ENCODE peak calls at places on chromosomes 6 and 20, in seven cellular contexts. B is CD8-positive, alpha-beta T cell; Q is thyroid gland; E is heart left ventricle; Y is upper lobe of right lung; Z is iPS DF 6.9; N is breast epithelium. R is an unnamed sample.

GRCh38 chr20:34311118-34312023 is 8.2 kb upstream of the AHCY start:
- DNase-seq in Z (no peak), N (no peak), Y (no peak), Q (no peak), B (no peak), E (peak; percentile 35), R (no peak)

GRCh38 chr20:50296450-50297375 is 106.1 kb downstream of the CEBPB start:
- DNase-seq in B (no peak), Z (no peak), N (no peak), E (peak; percentile 11), Y (no peak), Q (no peak), R (no peak)

GRCh38 chr6:156359912-156360311 is 417.3 kb upstream of the ARID1B start:
- DNase-seq in B (no peak), Z (peak; percentile 47), E (no peak), Q (no peak), N (no peak), Y (no peak), R (no peak)

GRCh38 chr20:35232575-35232974 is 6.1 kb downstream of the MMP24 start:
- DNase-seq in Q (no peak), Z (no peak), B (no peak), E (no peak), N (no peak), Y (no peak), R (no peak)

GRCh38 chr20:62952373-62953166 is at the start of gene SLC17A9:
- DNase-seq in Y (peak; percentile 93), Z (no peak), N (no peak), Q (peak; percentile 51), B (no peak), E (peak; percentile 81), R (no peak)

GRCh38 chr6:148535976-148536375 is 193.3 kb downstream of the SASH1 start:
- DNase-seq in Y (no peak), Q (no peak), B (no peak), E (no peak), Z (no peak), N (no peak), R (no peak)

GRCh38 chr20:19566226-19566960 is 191.7 kb upstream of the RIN2 start:
- DNase-seq in B (no peak), Z (no peak), E (no peak), Y (no peak), N (no peak), Q (no peak), R (no peak)

GRCh38 chr20:40265872-40266533 is 423.0 kb downstream of the MAFB start:
- DNase-seq in Y (no peak), N (no peak), B (no peak), E (peak; percentile 33), Q (peak; percentile 50), Z (no peak), R (peak; percentile 59)

GRCh38 chr6:119110601-119111548 is 32.4 kb upstream of the FAM184A start:
- DNase-seq in E (no peak), B (peak; percentile 24), Q (peak; percentile 25), Z (peak; percentile 37), Y (no peak), N (no peak), R (peak; percentile 21)

GRCh38 chr6:1916334-1916985 is 306.7 kb downstream of the FOXC1 start:
- DNase-seq in N (no peak), E (no peak), Z (no peak), Q (no peak), Y (no peak), B (no peak), R (no peak)

GRCh38 chr20:44810391-44811149 is at the start of gene RIMS4:
- DNase-seq in E (no peak), Y (no peak), N (peak; percentile 36), Q (peak; percentile 22), Z (no peak), B (no peak), R (no peak)

GRCh38 chr6:10390495-10391298 is 24.2 kb downstream of the TFAP2A start:
- DNase-seq in Y (no peak), Z (no peak), B (no peak), N (no peak), E (no peak), Q (no peak), R (no peak)

GRCh38 chr20:22243063-22243462 is 341.3 kb downstream of the FOXA2 start:
- DNase-seq in E (no peak), Q (no peak), Y (no peak), Z (no peak), B (no peak), N (no peak), R (no peak)

GRCh38 chr6:109808837-109809236 is 117.7 kb downstream of the FIG4 start:
- DNase-seq in Q (no peak), E (no peak), B (no peak), Y (no peak), Z (no peak), N (no peak), R (no peak)

GRCh38 chr6:85824329-85824728 is 181.6 kb upstream of the SYNCRIP start:
- DNase-seq in N (no peak), B (no peak), Y (no peak), E (no peak), Z (no peak), Q (no peak), R (no peak)

GRCh38 chr6:21908117-21908848 is 314.7 kb downstream of the SOX4 start:
- DNase-seq in Q (no peak), N (no peak), E (no peak), Y (no peak), B (no peak), Z (no peak), R (peak; percentile 32)
- H3K4me3 ChIP-seq in Q (no peak overlapping the region), N (no peak overlapping the region), E (no peak overlapping the region), Y (no peak overlapping the region), B (no peak overlapping the region), Z (no peak overlapping the region), R (no peak overlapping the region)

GRCh38 chr20:64082126-64082638 is 2.0 kb downstream of the LKAAEAR1 start:
- DNase-seq in E (no peak), B (no peak), N (no peak), Y (no peak), Z (no peak), Q (no peak), R (no peak)
- H3K27ac ChIP-seq in E (no peak overlapping the region), B (no peak overlapping the region), N (no peak overlapping the region), Y (no peak overlapping the region), Z (no peak overlapping the region), Q (no peak overlapping the region), R (no peak overlapping the region)

GRCh38 chr20:805713-806112 is 27.8 kb upstream of the FAM110A start:
- DNase-seq in E (no peak), B (no peak), Y (no peak), Z (no peak), Q (no peak), N (no peak), R (no peak)
- H3K9me3 ChIP-seq in E (peaks cover 24% of the 10 kb centered on the region), B (no peaks in the 10 kb centered on the region), Y (no peaks in the 10 kb centered on the region), Z (peaks cover 1% of the 10 kb centered on the region), Q (no peaks in the 10 kb centered on the region), N (no peaks in the 10 kb centered on the region), R (no peaks in the 10 kb centered on the region)

GRCh38 chr6:72828904-72829303 is 207.0 kb downstream of the KCNQ5 start:
- DNase-seq in Z (no peak), Y (no peak), N (no peak), B (no peak), E (no peak), Q (no peak), R (no peak)
- H3K4me3 ChIP-seq in Z (no peak overlapping the region), Y (no peak overlapping the region), N (no peak overlapping the region), B (no peak overlapping the region), E (no peak overlapping the region), Q (no peak overlapping the region), R (no peak overlapping the region)

DNA sequence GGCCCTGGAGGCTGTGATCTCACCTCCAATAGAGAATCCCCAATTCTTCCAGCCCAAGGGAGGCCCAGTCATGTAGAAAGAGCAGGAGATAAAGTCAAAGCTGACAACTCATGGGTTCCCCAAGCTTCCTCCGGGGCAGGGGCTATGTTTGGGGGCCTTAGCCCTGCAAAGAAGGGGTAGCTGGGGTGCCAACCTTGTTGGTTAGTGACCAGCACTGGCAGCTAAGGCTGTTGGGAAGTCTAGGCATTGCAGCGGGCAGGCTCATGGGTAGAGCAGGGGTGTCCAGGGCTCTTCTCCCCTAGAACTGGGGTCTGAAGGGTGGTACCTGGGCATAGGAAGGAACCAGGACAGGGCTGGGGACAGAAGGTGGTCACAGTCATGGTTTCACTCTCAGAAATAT is 36.4 kb downstream of the TGM2 start:
- DNase-seq in E (no peak), N (no peak), Y (peak; percentile 40), B (no peak), Q (no peak), Z (no peak), R (no peak)
- H3K27ac ChIP-seq in E (no peak overlapping the region), N (no peak overlapping the region), Y (peak overlapping the region; percentile 30), B (no peak overlapping the region), Q (no peak overlapping the region), Z (no peak overlapping the region), R (peak overlapping the region; percentile 12)

DNA sequence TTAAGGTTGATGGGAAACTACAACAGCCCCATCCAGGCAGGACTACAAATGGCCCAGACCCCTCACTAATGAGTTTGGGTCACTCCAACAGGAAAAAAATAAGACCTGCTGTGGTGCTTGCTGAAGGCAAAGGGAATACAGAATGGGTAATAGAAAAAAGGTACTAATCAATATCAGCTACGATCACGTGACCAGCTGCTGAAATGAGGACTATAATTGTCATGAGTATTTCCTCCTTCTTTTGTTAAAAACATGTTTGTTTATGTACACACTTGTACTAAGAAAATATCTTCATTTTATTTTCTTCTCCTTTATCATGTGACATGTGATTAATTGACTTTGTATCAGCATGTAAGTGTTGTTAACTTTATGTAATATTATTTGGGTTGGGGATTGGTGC is 199.9 kb downstream of the GJA1 start:
- DNase-seq in Y (no peak), B (no peak), Z (no peak), N (no peak), Q (no peak), E (no peak), R (no peak)
- H3K9me3 ChIP-seq in Y (peaks cover 11% of the 10 kb centered on the region), B (no peaks in the 10 kb centered on the region), Z (peaks cover 5% of the 10 kb centered on the region), N (peaks cover 23% of the 10 kb centered on the region), Q (no peaks in the 10 kb centered on the region), E (peaks cover 54% of the 10 kb centered on the region), R (no peaks in the 10 kb centered on the region)

GRCh38 chr6:106092279-106092678 is 6.1 kb downstream of the PRDM1 start:
- DNase-seq in Y (no peak), Z (no peak), Q (no peak), E (no peak), B (no peak), N (no peak), R (no peak)
- H3K4me3 ChIP-seq in Y (no peak overlapping the region), Z (no peak overlapping the region), Q (no peak overlapping the region), E (no peak overlapping the region), B (no peak overlapping the region), N (no peak overlapping the region), R (no peak overlapping the region)

DNA sequence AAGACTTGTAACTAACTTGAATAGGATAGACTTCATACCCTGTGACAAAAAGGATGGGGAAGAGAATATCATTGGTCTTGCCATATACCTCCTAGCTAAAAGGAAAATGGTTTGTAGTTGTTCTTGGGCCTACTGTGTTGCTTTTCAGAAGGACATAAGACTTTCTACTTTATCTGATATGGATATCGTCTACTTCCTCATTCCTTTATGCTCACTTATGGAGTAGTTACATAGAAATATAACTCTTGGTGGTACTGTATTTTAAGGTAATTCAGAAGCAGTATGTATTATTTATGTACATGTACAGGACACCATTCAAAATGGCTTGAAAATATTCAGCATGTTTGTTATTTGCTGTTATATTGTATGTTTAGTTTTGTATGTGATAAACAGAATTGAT is 8.0 kb downstream of the FAM217B start:
- DNase-seq in Z (no peak), Q (no peak), Y (no peak), N (no peak), B (no peak), E (no peak), R (no peak)
- H3K27ac ChIP-seq in Z (no peak overlapping the region), Q (no peak overlapping the region), Y (no peak overlapping the region), N (no peak overlapping the region), B (no peak overlapping the region), E (no peak overlapping the region), R (no peak overlapping the region)

R was measured in adrenal gland.